ENCODE peak calls at places on chromosomes 3 and 15, in six cellular contexts. I, S, Z, J, W and K are unnamed samples.
A peak's percentile ranks its signal among the peaks of the same experiment; 100 is the strongest.

GRCh38 chr3:187744169-187745151 is 808 bp downstream of the BCL6 start:
- ATAC-seq in S (peak; percentile 10), W (peak; percentile 28), J (no peak), I (peak; percentile 23), Z (peak; percentile 16), K (no peak)

GRCh38 chr3:126569390-126569975 is 10.8 kb upstream of the C3orf22 start:
- ATAC-seq in W (peak; percentile 9), S (no peak), Z (no peak), J (no peak), I (no peak), K (no peak)

GRCh38 chr3:179046497-179047353 is 24.9 kb downstream of the ZMAT3 start:
- ATAC-seq in S (no peak), Z (peak; percentile 23), I (no peak), W (no peak), J (no peak), K (no peak)

GRCh38 chr3:139226731-139227130 is 117.1 kb upstream of the MRPS22 start:
- ATAC-seq in W (no peak), S (no peak), J (no peak), I (no peak), Z (no peak), K (no peak)

GRCh38 chr3:185254799-185255198 is 950 bp upstream of the EHHADH start:
- ATAC-seq in I (no peak), Z (no peak), S (no peak), J (no peak), W (no peak), K (no peak)

GRCh38 chr15:29570931-29571727 is 251.1 kb downstream of the TJP1 start:
- ATAC-seq in S (peak; percentile 9), J (no peak), Z (peak; percentile 67), I (no peak), W (peak; percentile 70), K (peak; percentile 34)

GRCh38 chr3:159824341-159824740 is 164.3 kb upstream of the IL12A start:
- ATAC-seq in I (peak; percentile 97), J (no peak), S (peak; percentile 39), W (peak; percentile 81), Z (peak; percentile 98), K (peak; percentile 90)

GRCh38 chr3:47443611-47443995 is 32.1 kb downstream of the SCAP start:
- ATAC-seq in S (peak; percentile 87), W (peak; percentile 60), I (peak; percentile 28), J (no peak), Z (peak; percentile 85), K (peak; percentile 9)

GRCh38 chr15:73732911-73733310 is 20.2 kb downstream of the INSYN1 start:
- ATAC-seq in J (no peak), I (no peak), Z (no peak), W (no peak), S (no peak), K (no peak)

GRCh38 chr3:28743843-28744242 is 395.2 kb upstream of the AZI2 start:
- ATAC-seq in S (peak; percentile 99), I (peak; percentile 50), J (no peak), Z (peak; percentile 62), W (peak; percentile 53), K (no peak)

GRCh38 chr3:114221881-114222264 is 15.5 kb downstream of the ZNF80 start:
- ATAC-seq in J (peak; percentile 21), Z (no peak), I (no peak), W (no peak), S (no peak), K (no peak)

GRCh38 chr3:141959921-141960554 is 83.6 kb downstream of the ATP1B3 start:
- ATAC-seq in Z (no peak), W (no peak), I (no peak), J (no peak), S (no peak), K (peak; percentile 57)

GRCh38 chr3:161274691-161275298 is 53.7 kb downstream of the NMD3 start:
- ATAC-seq in Z (peak; percentile 65), J (peak; percentile 42), S (peak; percentile 76), W (no peak), I (no peak), K (no peak)

GRCh38 chr15:25777047-25777446 is 86.1 kb downstream of the ATP10A start:
- ATAC-seq in J (no peak), S (no peak), W (no peak), I (no peak), Z (no peak), K (no peak)

GRCh38 chr15:53811530-53811929 is 52.1 kb upstream of the WDR72 start:
- ATAC-seq in I (no peak), Z (peak; percentile 59), S (no peak), W (no peak), J (no peak), K (no peak)

GRCh38 chr3:18012464-18012863 is 270.0 kb upstream of the TBC1D5 start:
- ATAC-seq in J (no peak), I (no peak), W (no peak), Z (no peak), S (no peak), K (no peak)

GRCh38 chr15:55344206-55344605 is 25.2 kb downstream of the PIGB start:
- ATAC-seq in Z (no peak), W (peak; percentile 92), S (no peak), J (no peak), I (no peak), K (no peak)

GRCh38 chr3:72405943-72406585 is 442.2 kb downstream of the SHQ1 start:
- ATAC-seq in Z (no peak), W (peak; percentile 31), S (no peak), J (no peak), I (no peak), K (no peak)

GRCh38 chr15:67010898-67011619 is 54.3 kb upstream of the SMAD3 start:
- ATAC-seq in J (no peak), S (peak; percentile 46), W (peak; percentile 23), Z (no peak), I (no peak), K (no peak)

GRCh38 chr3:55521086-55522060 is 34.3 kb upstream of the WNT5A start:
- ATAC-seq in Z (no peak), S (peak; percentile 56), I (no peak), J (no peak), W (no peak), K (no peak)

GRCh38 chr15:31843426-31844055 is 186.8 kb upstream of the CHRNA7 start:
- ATAC-seq in J (no peak), Z (no peak), I (no peak), S (no peak), W (no peak), K (no peak)

GRCh38 chr15:68275165-68275746 is 2.3 kb upstream of the FEM1B start:
- ATAC-seq in Z (no peak), J (no peak), S (peak; percentile 54), W (peak; percentile 57), I (no peak), K (no peak)

GRCh38 chr3:184568918-184569829 is 7.6 kb downstream of the EPHB3 start:
- ATAC-seq in Z (peak; percentile 48), S (peak; percentile 68), J (peak; percentile 54), I (peak; percentile 66), W (peak; percentile 75), K (peak; percentile 88)

GRCh38 chr3:23826382-23827061 is 20.8 kb downstream of the UBE2E1 start:
- ATAC-seq in J (no peak), S (peak; percentile 46), W (peak; percentile 41), I (peak; percentile 53), Z (peak; percentile 54), K (no peak)

GRCh38 chr3:117958027-117958426 is 1076.6 kb downstream of the IGSF11 start:
- ATAC-seq in I (no peak), J (no peak), W (no peak), Z (no peak), S (no peak), K (no peak)

GRCh38 chr3:43728947-43729346 is 38.2 kb downstream of the ABHD5 start:
- ATAC-seq in J (no peak), Z (no peak), I (no peak), S (no peak), W (no peak), K (no peak)
- TF ChIP-seq CTCF in J (no peak), Z (no peak), I (no peak), S (no peak), W (no peak), K (no peak)

DNA sequence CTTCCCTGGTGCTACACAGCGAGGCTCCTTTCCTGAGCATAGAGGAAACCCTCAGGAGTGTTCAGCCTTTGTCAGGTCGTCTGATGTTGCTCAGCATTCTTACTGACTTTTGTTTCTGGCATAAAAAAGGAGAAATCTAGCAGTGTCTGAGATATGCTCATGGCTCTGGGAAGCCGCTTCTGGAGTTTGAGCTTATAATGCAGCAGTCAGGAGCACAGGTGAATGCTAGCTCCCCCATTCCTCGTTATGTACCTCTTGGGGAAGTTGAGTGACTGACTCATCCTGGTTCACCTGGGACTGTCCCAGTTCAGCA is 49.2 kb upstream of the MYZAP start:
- ATAC-seq in S (no peak), J (no peak), W (peak; percentile 12), Z (no peak), I (no peak), K (no peak)
- TF ChIP-seq CTCF in S (no peak), J (peak; percentile 3), W (peak; percentile 4), Z (no peak), I (no peak), K (no peak)

GRCh38 chr3:146701246-146701645 is 96.1 kb upstream of the PLSCR5 start:
- ATAC-seq in I (no peak), J (no peak), W (no peak), Z (no peak), S (no peak), K (no peak)
- TF ChIP-seq CTCF in I (no peak), J (no peak), W (no peak), Z (no peak), S (no peak), K (no peak)

GRCh38 chr3:16290827-16291196 is 25.8 kb downstream of the OXNAD1 start:
- ATAC-seq in W (peak; percentile 72), Z (no peak), I (no peak), J (peak; percentile 21), S (peak; percentile 21), K (no peak)

GRCh38 chr3:16286672-16287604 is 21.9 kb downstream of the OXNAD1 start:
- ATAC-seq in I (no peak), Z (peak; percentile 24), J (no peak), S (no peak), W (no peak), K (no peak)

GRCh38 chr3:16289144-16289889 is 24.3 kb downstream of the OXNAD1 start:
- ATAC-seq in S (no peak), Z (no peak), W (no peak), J (no peak), I (no peak), K (no peak)

GRCh38 chr3:16288664-16289063 is 23.7 kb downstream of the OXNAD1 start:
- ATAC-seq in W (no peak), Z (peak; percentile 26), S (peak; percentile 13), I (peak; percentile 80), J (no peak), K (peak; percentile 37)

DNA sequence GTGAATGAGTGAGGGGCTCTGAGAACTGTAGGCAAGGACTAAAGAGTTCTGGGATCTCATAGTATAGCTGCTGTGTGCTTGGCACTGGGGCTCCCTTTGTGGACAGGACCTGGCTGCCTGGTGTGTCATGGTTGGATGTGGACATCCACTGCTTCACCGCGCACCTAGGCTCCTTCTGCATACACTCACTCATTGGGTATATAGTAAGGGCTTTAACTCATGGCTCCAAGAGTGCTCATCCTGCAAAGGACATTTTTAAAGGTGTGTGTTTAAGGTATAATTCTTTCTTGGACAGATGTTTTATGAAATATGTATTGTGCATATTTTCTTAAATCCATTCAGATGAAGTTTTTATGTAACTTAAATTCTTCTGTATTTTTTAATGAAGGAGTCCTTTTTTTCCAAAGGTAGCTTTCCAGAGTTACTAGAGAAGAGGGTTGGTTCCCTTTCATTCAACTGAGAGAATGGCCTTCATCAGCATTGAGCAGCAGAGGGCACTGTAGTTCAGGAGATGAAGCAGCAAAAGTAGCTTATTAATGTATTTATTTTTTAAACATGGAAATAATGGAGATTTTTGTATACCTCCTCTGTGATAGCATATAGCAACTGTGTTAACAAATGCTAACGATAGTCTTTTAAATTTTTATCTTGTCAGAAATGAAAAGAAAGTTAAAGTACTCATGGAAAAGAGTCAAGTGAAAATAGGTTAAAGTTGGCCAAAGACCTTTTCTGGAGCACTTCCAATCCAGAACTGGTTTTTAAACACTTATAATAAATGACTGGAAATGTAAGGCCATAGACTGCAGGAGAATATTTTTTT is 25.2 kb downstream of the OXNAD1 start:
- ATAC-seq in W (peak; percentile 78), S (peak; percentile 85), J (peak; percentile 12), Z (peak; percentile 51), I (no peak), K (peak; percentile 25)
- TF ChIP-seq CTCF in W (peak; percentile 83), S (peak; percentile 87), J (peak; percentile 93), Z (peak; percentile 26), I (peak; percentile 81), K (peak; percentile 80)